ENCODE peak calls at places on chromosomes 3 and 15, in seven cellular contexts. Q is IMR-90, S is H9, K is neuronal stem cell, D is mesendoderm, Y is mesenchymal stem cell, U is H1. A is an unnamed sample.

GRCh38 chr3:150146891-150147761 is 176.4 kb upstream of the PFN2 start:
- DNase-seq in D (no peak), K (no peak), Y (peak), S (no peak), U (no peak), Q (peak), A (no peak)

GRCh38 chr3:161069441-161070251 is 35.5 kb downstream of the B3GALNT1 start:
- DNase-seq in S (no peak), Q (peak), U (no peak), D (no peak), K (no peak), Y (peak), A (peak)

GRCh38 chr3:187243933-187244564 is 46.8 kb downstream of the RTP1 start:
- DNase-seq in S (no peak), U (no peak), Q (peak), K (no peak), D (no peak), Y (no peak), A (no peak)

GRCh38 chr15:79593119-79593869 is 161.2 kb downstream of the MINAR1 start:
- DNase-seq in D (peak), Q (peak), U (peak), K (no peak), S (peak), Y (no peak), A (peak)

GRCh38 chr3:17640466-17640865 is 102.0 kb downstream of the TBC1D5 start:
- DNase-seq in Q (peak), S (no peak), K (no peak), Y (peak), U (no peak), D (no peak), A (no peak)

GRCh38 chr3:194906229-194906629 is 220.5 kb downstream of the FAM43A start:
- DNase-seq in D (no peak), Q (peak), U (no peak), Y (peak), K (no peak), S (no peak), A (no peak)

GRCh38 chr3:97817965-97818364 is 3.8 kb upstream of the CRYBG3 start:
- DNase-seq in K (no peak), U (no peak), D (no peak), Q (no peak), Y (no peak), S (no peak), A (no peak)

GRCh38 chr15:76903251-76903681 is 1.9 kb downstream of the SCAPER start:
- DNase-seq in Q (peak), D (peak), S (no peak), Y (peak), K (no peak), U (no peak), A (peak)

GRCh38 chr15:80878867-80879250 is 99.7 kb downstream of the CEMIP start:
- DNase-seq in K (no peak), Q (no peak), D (no peak), U (no peak), S (no peak), Y (peak), A (peak)

GRCh38 chr3:56758539-56758981 is 43.2 kb downstream of the ARHGEF3 start:
- DNase-seq in D (no peak), K (no peak), Y (peak), U (no peak), S (no peak), Q (peak), A (peak)

GRCh38 chr3:160403796-160404510 is 4.5 kb downstream of the SMC4 start:
- DNase-seq in Q (peak), K (no peak), S (no peak), D (no peak), U (no peak), Y (peak), A (no peak)

GRCh38 chr15:25175033-25175788 is 220.4 kb downstream of the SNRPN start:
- DNase-seq in Q (no peak), D (no peak), U (no peak), S (no peak), Y (no peak), K (no peak), A (no peak)

GRCh38 chr15:23467110-23467600 is 20.1 kb upstream of the GOLGA6L2 start:
- DNase-seq in Q (peak), S (no peak), U (no peak), K (no peak), D (peak), Y (peak), A (no peak)

GRCh38 chr3:55891106-55891505 is 404.0 kb upstream of the WNT5A start:
- DNase-seq in Y (peak), Q (no peak), U (no peak), D (no peak), K (no peak), S (no peak), A (no peak)

GRCh38 chr3:51955893-51956770 is 951 bp downstream of the GPR62 start:
- DNase-seq in D (peak), Y (peak), S (peak), Q (no peak), U (peak), K (no peak), A (peak)

GRCh38 chr3:37853691-37854413 is 7.8 kb upstream of the CTDSPL start:
- DNase-seq in D (no peak), S (no peak), K (no peak), Q (no peak), U (no peak), Y (no peak), A (no peak)

GRCh38 chr15:45780352-45780751 is 145.5 kb downstream of the SQOR start:
- DNase-seq in Q (no peak), Y (no peak), K (no peak), S (no peak), D (peak), U (no peak), A (no peak)

GRCh38 chr3:196979545-196979944 is 10.9 kb upstream of the PIGZ start:
- DNase-seq in K (no peak), U (no peak), Y (peak), D (no peak), Q (peak), S (no peak), A (peak)

GRCh38 chr15:58221591-58222241 is 83.5 kb downstream of the AQP9 start:
- DNase-seq in U (peak), Q (peak), D (peak), K (no peak), Y (peak), S (peak), A (no peak)

GRCh38 chr3:18423401-18424212 is 1.5 kb downstream of the SATB1 start:
- DNase-seq in S (peak), Y (peak), Q (peak), D (peak), K (no peak), U (peak), A (no peak)

GRCh38 chr15:57495554-57496235 is 96.0 kb upstream of the MYZAP start:
- DNase-seq in K (no peak), Q (no peak), D (peak), U (no peak), S (no peak), Y (no peak), A (no peak)

GRCh38 chr15:61155741-61156700 is 73.1 kb downstream of the RORA start:
- DNase-seq in Y (peak), S (no peak), D (peak), K (no peak), Q (no peak), U (no peak), A (no peak)

GRCh38 chr3:170865209-170866094 is 4.5 kb downstream of the RPL22L1 start:
- DNase-seq in U (no peak), Y (no peak), Q (no peak), S (no peak), K (no peak), D (peak), A (no peak)

GRCh38 chr3:188348445-188349244 is 194.7 kb downstream of the LPP start:
- DNase-seq in Q (peak), S (no peak), Y (peak), U (no peak), D (peak), K (no peak), A (peak)

GRCh38 chr3:148233403-148233802 is 464.3 kb upstream of the AGTR1 start:
- DNase-seq in D (no peak), K (no peak), U (no peak), S (no peak), Q (peak), Y (peak), A (no peak)

GRCh38 chr15:46636220-46636619 is 1001.4 kb downstream of the SQOR start:
- DNase-seq in D (peak), S (no peak), Q (no peak), K (no peak), U (no peak), Y (peak), A (peak)

GRCh38 chr3:135240426-135240825 is 445.4 kb downstream of the EPHB1 start:
- DNase-seq in Q (no peak), S (peak), K (no peak), U (no peak), Y (no peak), D (peak), A (no peak)

GRCh38 chr3:117074833-117075232 is 365.3 kb downstream of the TUSC7 start:
- DNase-seq in Q (peak), S (no peak), Y (no peak), U (no peak), K (no peak), D (no peak), A (no peak)

GRCh38 chr3:172313671-172314070 is 134.6 kb downstream of the GHSR start:
- DNase-seq in D (no peak), Y (no peak), U (no peak), K (no peak), Q (peak), S (no peak), A (no peak)

GRCh38 chr3:179840985-179841384 is 188.1 kb downstream of the USP13 start:
- DNase-seq in K (no peak), U (no peak), D (no peak), Y (no peak), S (no peak), Q (peak), A (no peak)

GRCh38 chr3:127090218-127091160 is 102.4 kb upstream of the PRR23E start:
- DNase-seq in Q (no peak), D (no peak), K (no peak), S (no peak), Y (no peak), U (no peak), A (no peak)

GRCh38 chr15:80569656-80570055 is 125.5 kb upstream of the ABHD17C start:
- DNase-seq in Y (no peak), S (peak), U (no peak), K (no peak), D (no peak), Q (no peak), A (no peak)

GRCh38 chr3:29525254-29525881 is 244.5 kb downstream of the RBMS3 start:
- DNase-seq in Q (peak), K (no peak), U (no peak), S (no peak), D (no peak), Y (peak), A (no peak)

GRCh38 chr15:96160800-96161199 is 169.7 kb upstream of the NR2F2 start:
- DNase-seq in S (no peak), U (no peak), K (no peak), D (no peak), Y (no peak), Q (no peak), A (no peak)
- H3K18ac ChIP-seq in S (no peak), U (no peak), K (no peak), D (no peak), Y (no peak), Q (no peak), A (no peak)

GRCh38 chr3:15033103-15033502 is 32.0 kb downstream of the MRPS25 start:
- DNase-seq in K (no peak), S (no peak), Y (no peak), U (no peak), D (no peak), Q (no peak), A (no peak)

GRCh38 chr3:15032650-15033049 is 32.5 kb downstream of the MRPS25 start:
- DNase-seq in Q (no peak), K (no peak), S (no peak), U (no peak), Y (no peak), D (no peak), A (no peak)

GRCh38 chr3:15023719-15024118 is 41.4 kb downstream of the MRPS25 start:
- DNase-seq in D (no peak), Y (no peak), U (no peak), S (no peak), K (no peak), Q (no peak), A (no peak)

DNA sequence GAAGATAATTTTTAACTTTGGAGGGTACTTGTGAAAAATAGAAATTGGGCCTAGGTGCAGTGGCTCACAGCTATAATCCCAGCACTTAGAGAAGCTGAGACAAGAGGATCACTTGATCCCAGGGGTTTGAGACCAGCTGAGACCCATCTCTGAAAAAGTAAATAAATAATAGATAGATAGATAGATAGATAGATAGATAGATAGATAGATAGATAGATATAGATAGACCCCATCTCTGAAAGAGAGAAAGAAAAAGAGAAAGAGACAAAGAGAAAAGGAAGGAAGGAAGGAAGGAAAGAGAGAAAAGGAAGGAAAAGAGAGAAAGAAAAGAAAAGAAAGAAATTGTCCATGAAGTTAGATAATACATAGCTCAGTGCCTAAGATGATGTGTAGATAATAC is 35.5 kb downstream of the MRPS25 start:
- DNase-seq in K (no peak), Q (no peak), S (no peak), D (no peak), Y (no peak), U (no peak), A (no peak)
- H3K18ac ChIP-seq in K (no peak), Q (no peak), S (no peak), D (no peak), Y (no peak), U (no peak), A (no peak)

DNA sequence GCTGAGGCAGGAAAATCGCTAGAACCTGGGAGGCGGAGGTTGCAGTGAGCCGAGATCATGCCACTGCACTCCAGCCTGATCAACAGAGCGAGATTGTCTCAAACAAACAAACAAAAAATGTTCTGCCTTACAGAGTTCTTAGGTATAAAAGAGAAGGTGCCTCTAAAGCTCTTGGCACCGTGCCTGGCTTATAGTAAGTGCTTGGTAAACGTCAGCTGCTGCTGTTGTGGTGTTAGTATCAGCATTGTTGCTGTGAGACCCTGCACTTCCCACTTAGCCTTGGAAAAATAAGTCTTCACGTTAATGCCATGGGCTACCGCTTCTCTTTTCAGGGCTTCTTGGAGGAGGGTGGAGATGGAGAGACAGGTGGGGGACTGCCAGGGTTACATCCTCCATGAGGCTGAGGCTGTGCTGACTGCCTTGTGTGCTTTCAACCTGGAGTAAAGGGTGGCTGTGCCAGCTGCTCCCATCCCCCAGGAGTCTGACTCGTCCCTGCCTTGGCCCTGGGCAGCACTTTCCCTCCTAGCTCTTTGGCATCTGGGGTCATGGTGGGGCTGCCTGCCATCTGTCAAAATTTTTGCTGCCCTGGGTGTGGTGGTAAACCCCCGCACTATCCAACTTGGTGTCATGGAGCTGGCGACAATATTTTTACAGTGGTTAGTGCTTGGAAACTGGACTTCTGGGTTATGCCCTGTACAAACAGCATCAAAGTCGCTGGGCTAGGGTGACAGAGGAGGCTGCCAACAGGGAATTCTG is 17.8 kb downstream of the FLNB start:
- DNase-seq in S (no peak), K (no peak), Q (peak), Y (peak), D (no peak), U (no peak), A (no peak)
- H3K18ac ChIP-seq in S (peak), K (no peak), Q (no peak), Y (no peak), D (no peak), U (no peak), A (peak)

DNA sequence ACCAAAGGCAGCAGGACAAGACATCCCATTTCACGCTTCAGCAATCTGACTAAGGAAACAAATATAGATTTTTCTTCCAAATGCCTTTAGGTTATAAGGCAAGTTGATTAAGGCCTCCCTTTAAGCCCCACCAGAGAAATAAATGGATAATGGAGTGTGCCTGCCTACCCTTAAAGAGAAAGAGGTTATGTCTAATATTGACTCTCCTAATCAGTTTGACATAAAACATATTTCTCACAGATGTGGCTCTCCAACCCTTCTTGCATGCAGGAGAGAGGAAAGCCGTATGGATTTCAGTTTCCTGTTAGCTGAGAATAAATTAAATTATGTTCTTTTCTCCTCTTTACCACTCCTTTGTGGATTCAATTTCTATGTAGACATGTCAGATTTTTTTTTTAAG is 355.5 kb upstream of the SLCO3A1 start:
- DNase-seq in D (no peak), S (no peak), Y (no peak), U (no peak), K (no peak), Q (no peak), A (no peak)
- H3K18ac ChIP-seq in D (no peak), S (no peak), Y (no peak), U (no peak), K (no peak), Q (no peak), A (no peak)

DNA sequence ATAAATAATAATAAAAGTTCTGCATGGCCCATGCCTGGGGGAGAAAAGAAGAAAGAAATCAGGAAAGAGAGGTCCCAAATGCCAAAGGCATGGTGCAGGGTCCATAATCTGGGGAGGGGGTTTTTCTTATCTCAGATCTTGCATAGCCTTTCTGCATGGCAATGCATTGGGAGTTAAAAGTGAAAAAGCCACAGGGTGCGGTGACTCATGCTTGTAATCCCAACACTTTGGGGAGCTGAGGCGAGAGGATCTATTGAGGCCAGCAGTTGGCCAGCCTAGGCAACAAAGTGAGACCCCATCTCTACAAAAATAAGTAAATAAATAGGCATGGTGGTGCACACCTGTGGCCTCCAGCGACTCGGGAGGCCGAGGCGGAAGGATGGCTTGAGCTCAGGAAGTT is 76.8 kb upstream of the GATA2 start:
- DNase-seq in S (no peak), K (no peak), D (peak), Y (no peak), Q (no peak), U (no peak), A (no peak)
- H3K18ac ChIP-seq in S (no peak), K (no peak), D (no peak), Y (no peak), Q (no peak), U (no peak), A (no peak)

DNA sequence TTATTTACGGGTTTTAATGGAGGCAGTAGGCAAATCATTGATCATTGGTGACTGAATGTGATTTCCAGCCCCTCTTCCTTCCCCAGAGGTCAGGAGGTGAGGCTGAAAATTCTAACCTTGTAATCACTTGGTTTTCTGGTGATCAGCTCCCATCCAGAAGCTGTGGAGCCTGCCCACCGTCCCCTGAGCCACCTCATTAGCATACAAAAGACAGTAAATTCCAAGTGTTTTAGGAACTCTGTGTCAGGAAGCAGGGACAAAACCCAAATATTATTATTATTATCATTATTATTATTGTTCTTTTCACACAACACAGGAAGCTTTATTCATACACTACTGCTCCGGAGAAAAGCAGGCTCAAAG is 18.2 kb downstream of the FOXB1 start:
- DNase-seq in S (no peak), Q (no peak), D (peak), U (no peak), Y (no peak), K (no peak), A (no peak)
- H3K18ac ChIP-seq in S (peak), Q (no peak), D (no peak), U (peak), Y (no peak), K (no peak), A (no peak)

GRCh38 chr15:71515375-71516186 is 294.8 kb upstream of the NR2E3 start:
- DNase-seq in S (no peak), D (no peak), K (no peak), U (no peak), Y (no peak), Q (no peak), A (no peak)

GRCh38 chr15:71512281-71513016 is 297.9 kb upstream of the NR2E3 start:
- DNase-seq in D (no peak), K (no peak), S (no peak), U (no peak), Q (no peak), Y (no peak), A (no peak)

GRCh38 chr15:71518661-71519060 is 291.7 kb upstream of the NR2E3 start:
- DNase-seq in Y (no peak), Q (no peak), S (no peak), D (no peak), U (no peak), K (no peak), A (no peak)

DNA sequence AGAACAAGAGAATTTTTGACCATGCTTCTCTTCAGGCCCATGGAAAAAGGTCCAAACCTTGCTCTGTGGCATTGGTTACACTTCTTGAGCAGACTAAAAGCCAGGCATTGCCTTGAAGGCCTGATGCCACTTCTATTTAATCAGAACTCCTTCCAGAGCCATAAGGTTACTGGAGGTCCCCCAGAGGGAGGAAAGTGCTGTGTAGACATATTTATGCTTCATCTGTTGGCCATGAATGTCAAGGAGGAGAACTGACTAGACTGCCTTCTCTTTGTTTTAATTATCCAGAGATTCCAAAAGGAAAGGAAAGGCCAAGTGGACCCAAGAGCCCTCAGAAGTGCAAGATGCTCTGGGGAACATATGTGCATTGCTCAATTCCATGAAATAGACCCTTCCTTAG is 292.6 kb upstream of the NR2E3 start:
- DNase-seq in Q (no peak), K (no peak), D (no peak), S (no peak), Y (no peak), U (no peak), A (no peak)
- H3K18ac ChIP-seq in Q (no peak), K (no peak), D (no peak), S (no peak), Y (no peak), U (no peak), A (no peak)

GRCh38 chr3:156483961-156484787 is 70.7 kb downstream of the SSR3 start:
- DNase-seq in D (no peak), Y (peak), Q (peak), U (no peak), K (no peak), S (no peak), A (no peak)
- H3K18ac ChIP-seq in D (no peak), Y (no peak), Q (no peak), U (no peak), K (no peak), S (no peak), A (no peak)